ENCODE peak calls at places on chromosomes 5 and 9, in nine cellular contexts. M is stimulated activated CD4-positive, alpha-beta T cell treated with anti-CD3 and anti-CD28 coated beads, Interleukin-12 subunit alpha, Interleukin-12 subunit beta, amount 100 ng/mL, for 4 hours; U is CD8-positive, alpha-beta T cell; F is SHP77 treated with DMSO at 0.1 percent for 48 hours; G is activated CD4-positive, alpha-beta T cell treated with anti-CD3 and anti-CD28 coated beads for 4 hours; D is iris pigment epithelial cell; Z is midbrain; V is mesendoderm; C is nephron progenitor cell. A is an unnamed sample.

GRCh38 chr9:2234371-2234893 is 219.3 kb downstream of the SMARCA2 start:
- DNase-seq in M (no peak), U (no peak), F (no peak), G (no peak), D (no peak), Z (no peak), V (no peak), C (no peak), A (no peak)

GRCh38 chr9:70340572-70340971 is 73.9 kb downstream of the KLF9 start:
- DNase-seq in M (no peak), U (no peak), F (no peak), G (no peak), D (peak; percentile 41), Z (peak; percentile 34), V (no peak), C (no peak), A (peak; percentile 4)

GRCh38 chr9:86940774-86941173 is 6.5 kb downstream of the GAS1 start:
- DNase-seq in M (no peak), U (no peak), F (no peak), G (no peak), D (no peak), Z (no peak), V (no peak), C (no peak), A (no peak)

GRCh38 chr5:3336666-3337065 is 259.0 kb upstream of the IRX1 start:
- DNase-seq in M (no peak), U (no peak), F (no peak), G (no peak), D (no peak), Z (no peak), V (no peak), C (no peak), A (no peak)

GRCh38 chr5:59863777-59864176 is 29.7 kb downstream of the PDE4D start:
- DNase-seq in M (no peak), U (no peak), F (no peak), G (no peak), D (peak; percentile 62), Z (no peak), V (no peak), C (no peak), A (no peak)

GRCh38 chr9:35661756-35662350 is 3.1 kb downstream of the ARHGEF39 start:
- DNase-seq in M (no peak), U (peak; percentile 45), F (no peak), G (no peak), D (no peak), Z (no peak), V (no peak), C (no peak), A (no peak)

GRCh38 chr9:81776390-81776789 is 87.0 kb upstream of the TLE1 start:
- DNase-seq in M (no peak), U (no peak), F (peak; percentile 62), G (no peak), D (no peak), Z (no peak), V (no peak), C (no peak), A (no peak)

GRCh38 chr5:129460121-129460950 is at the start of gene ADAMTS19:
- DNase-seq in M (peak; percentile 2), U (no peak), F (no peak), G (no peak), D (peak; percentile 61), Z (no peak), V (peak; percentile 86), C (peak; percentile 65), A (no peak)

GRCh38 chr9:3992222-3992621 is 307.6 kb downstream of the GLIS3 start:
- DNase-seq in M (no peak), U (no peak), F (no peak), G (no peak), D (no peak), Z (no peak), V (no peak), C (no peak), A (no peak)

GRCh38 chr9:81613002-81613750 is 76.2 kb downstream of the TLE1 start:
- DNase-seq in M (no peak), U (no peak), F (no peak), G (no peak), D (peak; percentile 89), Z (no peak), V (no peak), C (no peak), A (no peak)